ENCODE peak calls at places on chromosomes 6 and 20, in eight cellular contexts. O is KG1; S is activated naive CD4-positive, alpha-beta T cell treated with Interleukin-2 at 50 U/mL for 16 hours; P is fibroblast of the conjunctiva; V is HT1080; B is left ventricle myocardium superior; N is COR-L47; F is EL. R is an unnamed sample.
A peak's percentile ranks its signal among the peaks of the same experiment; 100 is the strongest.

GRCh38 chr6:167046861-167047495 is 47.8 kb downstream of the CEP43 start:
- DNase-seq in N (no peak), B (no peak), S (no peak), O (no peak), F (no peak), V (no peak), P (no peak), R (no peak)

GRCh38 chr6:87925373-87926060 is 122.1 kb upstream of the SPACA1 start:
- DNase-seq in F (no peak), N (no peak), V (no peak), S (no peak), P (no peak), O (no peak), B (no peak), R (no peak)

GRCh38 chr6:55198708-55199107 is 24.4 kb downstream of the HCRTR2 start:
- DNase-seq in P (no peak), S (no peak), V (no peak), B (no peak), F (no peak), O (no peak), N (no peak), R (no peak)

GRCh38 chr6:107674995-107675738 is 148.9 kb downstream of the SCML4 start:
- DNase-seq in O (peak; percentile 69), N (peak; percentile 31), V (peak; percentile 69), P (peak; percentile 85), F (peak; percentile 80), B (peak; percentile 87), S (peak; percentile 86), R (peak; percentile 91)

GRCh38 chr6:52507557-52508260 is 69.2 kb downstream of the TRAM2 start:
- DNase-seq in B (no peak), V (peak; percentile 90), P (peak; percentile 57), O (no peak), F (peak; percentile 88), S (no peak), N (no peak), R (no peak)

GRCh38 chr6:121849477-121849876 is 414.0 kb downstream of the GJA1 start:
- DNase-seq in S (no peak), P (peak; percentile 71), B (no peak), N (no peak), O (peak; percentile 32), V (peak; percentile 53), F (peak; percentile 75), R (peak; percentile 34)

GRCh38 chr6:4611441-4612129 is 164.6 kb upstream of the CDYL start:
- DNase-seq in O (no peak), B (no peak), N (no peak), P (no peak), F (no peak), S (no peak), V (no peak), R (no peak)

GRCh38 chr20:13984211-13984610 is 6.2 kb downstream of the SEL1L2 start:
- DNase-seq in F (no peak), N (no peak), B (no peak), P (no peak), S (no peak), O (no peak), V (peak; percentile 70), R (no peak)

GRCh38 chr20:61105395-61105794 is 146.7 kb upstream of the CDH4 start:
- DNase-seq in O (no peak), B (no peak), V (no peak), S (no peak), P (no peak), N (no peak), F (no peak), R (no peak)

GRCh38 chr6:159483259-159483658 is 209.8 kb downstream of the SOD2 start:
- DNase-seq in S (no peak), F (no peak), N (no peak), P (no peak), O (no peak), B (no peak), V (no peak), R (no peak)

GRCh38 chr6:38651121-38651784 is 11.5 kb upstream of the BTBD9 start:
- DNase-seq in O (no peak), F (no peak), B (no peak), N (no peak), S (no peak), V (no peak), P (no peak), R (no peak)

GRCh38 chr6:75421316-75422023 is 72.1 kb downstream of the FILIP1 start:
- DNase-seq in P (no peak), S (no peak), O (no peak), V (no peak), B (no peak), F (no peak), N (no peak), R (no peak)

GRCh38 chr20:47232518-47232917 is 124.0 kb downstream of the ZMYND8 start:
- DNase-seq in S (no peak), P (no peak), O (no peak), F (no peak), N (no peak), B (no peak), V (no peak), R (no peak)